ENCODE peak calls at places on chromosomes 6 and 20, in eight cellular contexts. R is H9, U is nephron progenitor cell, B is A549, H is fibroblast of pulmonary artery, S is psoas muscle, Y is cardiac muscle cell, M is heart right ventricle. F is an unnamed sample.

GRCh38 chr20:25272223-25273000 is 24.5 kb downstream of the PYGB start:
- DNase-seq in R (no peak), U (no peak), B (no peak), H (no peak), S (peak), Y (no peak), M (peak), F (peak)

GRCh38 chr20:62921119-62921687 is 5.1 kb downstream of the DIDO1 start:
- DNase-seq in R (peak), U (peak), B (peak), H (peak), S (no peak), Y (peak), M (peak), F (no peak)

GRCh38 chr20:36775196-36775595 is 1.6 kb upstream of the DSN1 start:
- DNase-seq in R (no peak), U (no peak), B (no peak), H (no peak), S (no peak), Y (no peak), M (no peak), F (no peak)

GRCh38 chr20:60143450-60143849 is 185.2 kb downstream of the CDH26 start:
- DNase-seq in R (no peak), U (no peak), B (no peak), H (no peak), S (no peak), Y (no peak), M (no peak), F (no peak)

GRCh38 chr6:7137335-7138106 is 29.8 kb downstream of the RREB1 start:
- DNase-seq in R (peak), U (peak), B (no peak), H (peak), S (peak), Y (peak), M (peak), F (peak)

GRCh38 chr6:135537782-135538301 is 40.3 kb upstream of the AHI1 start:
- DNase-seq in R (no peak), U (no peak), B (no peak), H (peak), S (no peak), Y (no peak), M (no peak), F (no peak)

GRCh38 chr6:157760589-157761330 is 62.3 kb upstream of the SNX9 start:
- DNase-seq in R (no peak), U (no peak), B (no peak), H (peak), S (no peak), Y (no peak), M (no peak), F (no peak)

GRCh38 chr20:19913927-19914614 is 103.1 kb upstream of the NAA20 start:
- DNase-seq in R (no peak), U (no peak), B (no peak), H (peak), S (no peak), Y (no peak), M (no peak), F (no peak)

GRCh38 chr6:33320315-33321181 is 3.0 kb upstream of the ZBTB22 start:
- DNase-seq in R (peak), U (no peak), B (no peak), H (peak), S (peak), Y (no peak), M (peak), F (no peak)
- TF ChIP-seq CTCF in R (no peak), U (no peak), B (no peak), H (no peak), S (no peak), Y (no peak), M (no peak), F (no peak)

GRCh38 chr6:57035549-57035948 is 10.9 kb upstream of the KIAA1586 start:
- DNase-seq in R (no peak), U (no peak), B (no peak), H (no peak), S (no peak), Y (no peak), M (no peak), F (no peak)

GRCh38 chr6:57044568-57044967 is 1.9 kb upstream of the KIAA1586 start:
- DNase-seq in R (no peak), U (no peak), B (no peak), H (no peak), S (no peak), Y (no peak), M (no peak), F (no peak)

GRCh38 chr6:57038906-57039305 is 7.6 kb upstream of the KIAA1586 start:
- DNase-seq in R (no peak), U (no peak), B (no peak), H (no peak), S (no peak), Y (no peak), M (no peak), F (no peak)

DNA sequence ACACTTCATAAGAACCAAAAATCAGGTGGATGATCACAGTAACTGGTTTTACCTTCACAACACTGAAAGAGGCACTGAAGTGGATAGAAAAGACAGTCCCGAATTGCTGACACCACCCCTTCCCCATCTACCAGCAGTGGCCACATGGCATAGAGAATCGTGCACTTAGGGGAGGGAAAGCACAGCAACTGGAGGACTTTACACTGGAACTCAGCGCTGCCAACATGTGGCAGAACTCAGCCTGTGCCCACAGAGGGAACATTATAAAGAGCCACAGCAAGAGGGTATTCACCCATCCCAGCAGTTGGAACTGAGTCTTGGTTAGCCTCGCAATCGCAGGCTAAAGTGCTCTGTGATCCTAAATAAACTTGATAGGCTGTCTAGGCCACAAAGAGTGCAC is 6.5 kb upstream of the KIAA1586 start:
- DNase-seq in R (peak), U (no peak), B (peak), H (no peak), S (no peak), Y (no peak), M (no peak), F (no peak)
- TF ChIP-seq CTCF in R (peak), U (no peak), B (no peak), H (peak), S (no peak), Y (peak), M (no peak), F (no peak)

GRCh38 chr6:80425089-80425823 is 318.8 kb downstream of the BCKDHB start:
- DNase-seq in R (no peak), U (no peak), B (no peak), H (peak), S (no peak), Y (no peak), M (no peak), F (no peak)
- TF ChIP-seq CTCF in R (no peak), U (no peak), B (no peak), H (no peak), S (no peak), Y (no peak), M (no peak), F (no peak)

DNA sequence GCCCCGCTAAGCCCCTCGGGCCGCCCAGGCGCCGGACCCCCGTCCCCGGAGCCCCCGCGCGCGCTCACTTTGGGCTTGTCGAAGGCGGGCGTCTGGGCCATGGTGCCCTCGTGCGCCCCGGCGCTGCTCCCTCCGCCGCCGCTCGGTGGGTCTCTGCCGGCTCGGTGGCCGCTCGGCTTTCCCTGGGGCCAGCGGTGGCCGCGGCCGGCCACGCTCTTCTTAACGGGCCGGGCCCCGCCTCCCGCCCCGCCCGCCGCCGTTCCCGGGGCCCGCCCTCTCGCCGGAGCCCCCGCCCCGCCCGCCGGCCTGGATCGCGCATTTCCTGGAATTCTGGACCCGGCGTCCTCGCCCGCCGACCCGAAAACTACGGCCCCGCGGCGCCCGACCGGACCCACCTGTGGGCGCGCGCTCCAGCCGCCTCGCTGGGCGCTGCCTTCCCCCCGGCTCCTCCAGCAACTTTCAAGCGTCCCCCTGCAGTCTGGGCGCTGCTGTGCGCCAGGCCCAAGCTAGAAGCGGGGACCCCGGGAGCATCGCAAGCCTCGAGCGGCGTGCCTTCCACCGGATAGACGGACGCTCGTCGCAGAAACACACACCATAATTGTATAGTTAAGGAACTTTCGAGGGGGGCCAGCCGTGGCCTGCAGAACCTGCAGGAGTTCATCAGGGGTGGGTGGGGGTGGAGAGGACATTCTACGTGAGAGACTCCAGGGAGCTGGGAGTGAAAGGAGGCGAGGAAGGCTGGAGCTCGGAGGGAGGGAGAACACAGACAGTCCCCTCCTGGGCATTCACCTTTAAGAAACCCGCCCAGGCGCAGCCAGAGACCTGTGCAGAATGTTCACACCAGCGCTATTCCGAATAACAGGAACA is at the start of gene ADA:
- DNase-seq in R (peak), U (peak), B (peak), H (peak), S (peak), Y (peak), M (peak), F (peak)
- TF ChIP-seq CTCF in R (no peak), U (no peak), B (no peak), H (no peak), S (no peak), Y (peak), M (no peak), F (no peak)

GRCh38 chr6:133571681-133572080 is 317.2 kb upstream of the TCF21 start:
- DNase-seq in R (no peak), U (no peak), B (no peak), H (no peak), S (no peak), Y (no peak), M (no peak), F (no peak)
- TF ChIP-seq CTCF in R (no peak), U (no peak), B (no peak), H (no peak), S (no peak), Y (no peak), M (no peak), F (no peak)

DNA sequence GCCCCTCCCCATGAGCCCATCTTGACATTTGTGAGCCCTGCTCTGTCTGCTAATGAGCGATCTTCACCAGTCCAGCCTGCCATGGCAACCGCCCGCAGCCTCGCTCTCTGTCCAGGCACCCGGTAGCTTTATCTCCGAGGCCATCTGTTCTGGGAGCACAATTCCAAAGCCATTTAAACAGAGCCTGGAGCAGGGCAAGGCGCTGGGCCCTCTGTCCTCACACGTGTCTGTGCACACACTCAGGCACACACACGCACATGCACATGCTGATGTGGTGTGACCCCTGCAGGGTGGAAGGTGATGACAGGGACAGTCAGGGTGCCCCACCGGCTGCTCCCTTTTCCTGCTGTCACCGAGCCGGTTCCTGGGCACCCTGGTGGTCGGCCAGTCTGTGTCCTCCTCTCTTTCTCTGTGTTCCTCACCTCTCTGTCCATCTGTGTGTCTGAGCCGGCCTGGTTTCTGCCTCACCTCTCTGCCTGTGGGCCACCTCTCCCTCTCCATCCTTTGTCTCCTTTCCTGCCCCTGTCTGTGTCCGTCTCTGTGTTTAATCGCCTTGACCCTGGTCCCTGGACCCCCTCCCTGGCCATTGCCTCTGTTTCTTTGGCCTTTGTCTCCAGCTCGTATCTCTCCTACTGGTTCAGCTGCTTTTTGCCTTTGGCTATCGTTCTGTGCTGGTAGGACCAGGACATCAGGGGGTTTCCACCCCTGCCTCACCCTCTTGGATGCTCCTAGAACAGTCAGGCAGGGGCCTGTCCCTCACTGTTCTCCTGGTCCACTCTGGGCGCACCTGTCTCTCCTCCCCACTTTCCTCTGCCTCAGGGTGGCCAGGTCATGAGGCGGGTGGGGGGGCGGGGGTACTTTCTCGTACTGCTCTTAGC is 8.8 kb upstream of the MYT1 start:
- DNase-seq in R (no peak), U (no peak), B (no peak), H (no peak), S (no peak), Y (no peak), M (no peak), F (no peak)
- TF ChIP-seq CTCF in R (no peak), U (no peak), B (no peak), H (no peak), S (no peak), Y (no peak), M (no peak), F (no peak)

F was measured in dorsolateral prefrontal cortex.